ENCODE peak calls at places on chromosomes 7 and 10, in four cellular contexts. O is naive B cell; E is activated naive CD4-positive, alpha-beta T cell; W is lower leg skin. J is an unnamed sample.

GRCh38 chr10:24897326-24897926 is 55.0 kb downstream of the PRTFDC1 start:
- DNase-seq in E (no peak), W (no peak), O (no peak), J (no peak)

GRCh38 chr10:7589748-7590147 is 77.0 kb downstream of the ITIH5 start:
- DNase-seq in E (no peak), O (no peak), W (no peak), J (no peak)

GRCh38 chr7:103857435-103857834 is 132.0 kb downstream of the RELN start:
- DNase-seq in O (no peak), E (no peak), W (no peak), J (no peak)

GRCh38 chr7:14793151-14793550 is 109.4 kb downstream of the DGKB start:
- DNase-seq in E (no peak), W (no peak), O (no peak), J (no peak)

GRCh38 chr7:158824028-158824427 is 5.3 kb downstream of the ESYT2 start:
- DNase-seq in W (no peak), O (no peak), E (peak), J (no peak)

GRCh38 chr7:157539521-157539920 is 202.7 kb downstream of the DNAJB6 start:
- DNase-seq in W (no peak), E (no peak), O (no peak), J (no peak)

GRCh38 chr7:136870799-136871487 is 2.5 kb downstream of the CHRM2 start:
- DNase-seq in W (no peak), E (no peak), O (no peak), J (no peak)

GRCh38 chr7:113159746-113160339 is 41.5 kb upstream of the SMIM30 start:
- DNase-seq in O (peak), W (no peak), E (no peak), J (no peak)

GRCh38 chr10:97810476-97810875 is 38.7 kb upstream of the SFRP5 start:
- DNase-seq in E (no peak), O (no peak), W (no peak), J (no peak)

GRCh38 chr10:71187197-71187596 is 25.2 kb upstream of the UNC5B start:
- DNase-seq in O (no peak), W (no peak), E (no peak), J (no peak)

GRCh38 chr7:158055726-158056510 is 531.7 kb downstream of the PTPRN2 start:
- DNase-seq in W (no peak), O (no peak), E (no peak), J (no peak)

GRCh38 chr7:5231811-5232484 is 41.9 kb downstream of the WIPI2 start:
- DNase-seq in E (no peak), W (no peak), O (peak), J (no peak)

GRCh38 chr10:22713853-22714523 is 390 bp downstream of the PIP4K2A start:
- DNase-seq in O (peak), E (no peak), W (no peak), J (no peak)

J was measured in right atrium auricular region.